ENCODE peak calls at places on chromosomes 7 and 10, in ten cellular contexts. One of them, this sample, is unnamed.

GRCh38 chr10:88379575-88379974 is 203.5 kb downstream of the RNLS start:
- DNase-seq in epithelial cell of esophagus: peak; percentile 79
- DNase-seq in brain microvascular endothelial cell: peak; percentile 76
- DNase-seq in cardiac muscle cell: peak; percentile 73
- DNase-seq in lower lobe of right lung: no peak
- DNase-seq in neural crest cell: no peak
- DNase-seq in GM12865: no peak
- DNase-seq in mammary epithelial cell: peak; percentile 62
- DNase-seq in GM12864: no peak
- DNase-seq in tibial nerve: peak; percentile 15
- DNase-seq in this sample: no peak

GRCh38 chr7:39720586-39720985 is 97.2 kb downstream of the RALA start:
- DNase-seq in epithelial cell of esophagus: peak; percentile 97
- DNase-seq in cardiac muscle cell: no peak
- DNase-seq in brain microvascular endothelial cell: no peak
- DNase-seq in mammary epithelial cell: peak; percentile 95
- DNase-seq in GM12864: no peak
- DNase-seq in GM12865: no peak
- DNase-seq in tibial nerve: no peak
- DNase-seq in neural crest cell: no peak
- DNase-seq in lower lobe of right lung: no peak
- DNase-seq in this sample: no peak

GRCh38 chr10:63829020-63829419 is 307.8 kb downstream of the REEP3 start:
- DNase-seq in neural crest cell: no peak
- DNase-seq in cardiac muscle cell: peak; percentile 2
- DNase-seq in mammary epithelial cell: peak; percentile 39
- DNase-seq in GM12865: no peak
- DNase-seq in GM12864: no peak
- DNase-seq in lower lobe of right lung: no peak
- DNase-seq in epithelial cell of esophagus: peak; percentile 52
- DNase-seq in brain microvascular endothelial cell: no peak
- DNase-seq in tibial nerve: no peak
- DNase-seq in this sample: no peak

GRCh38 chr10:122034149-122034756 is 45.3 kb downstream of the TACC2 start:
- DNase-seq in GM12864: no peak
- DNase-seq in neural crest cell: no peak
- DNase-seq in mammary epithelial cell: peak; percentile 71
- DNase-seq in lower lobe of right lung: no peak
- DNase-seq in epithelial cell of esophagus: peak; percentile 89
- DNase-seq in cardiac muscle cell: peak; percentile 29
- DNase-seq in GM12865: no peak
- DNase-seq in brain microvascular endothelial cell: no peak
- DNase-seq in tibial nerve: no peak
- DNase-seq in this sample: no peak

GRCh38 chr10:20017961-20018360 is 201.7 kb downstream of the PLXDC2 start:
- DNase-seq in GM12864: no peak
- DNase-seq in mammary epithelial cell: peak; percentile 37
- DNase-seq in tibial nerve: no peak
- DNase-seq in brain microvascular endothelial cell: peak; percentile 46
- DNase-seq in cardiac muscle cell: peak; percentile 28
- DNase-seq in neural crest cell: no peak
- DNase-seq in epithelial cell of esophagus: peak; percentile 36
- DNase-seq in lower lobe of right lung: no peak
- DNase-seq in GM12865: no peak
- DNase-seq in this sample: no peak

GRCh38 chr7:77759294-77759889 is 38.8 kb downstream of the TMEM60 start:
- DNase-seq in tibial nerve: peak; percentile 97
- DNase-seq in epithelial cell of esophagus: peak; percentile 73
- DNase-seq in brain microvascular endothelial cell: peak; percentile 81
- DNase-seq in GM12864: peak; percentile 50
- DNase-seq in lower lobe of right lung: no peak
- DNase-seq in cardiac muscle cell: peak; percentile 82
- DNase-seq in mammary epithelial cell: peak; percentile 39
- DNase-seq in GM12865: peak; percentile 85
- DNase-seq in neural crest cell: peak; percentile 76
- DNase-seq in this sample: peak; percentile 42

GRCh38 chr10:104274762-104275721 is 6.1 kb downstream of the GSTO2 start:
- DNase-seq in lower lobe of right lung: peak; percentile 76
- DNase-seq in cardiac muscle cell: peak; percentile 49
- DNase-seq in brain microvascular endothelial cell: no peak
- DNase-seq in neural crest cell: peak; percentile 34
- DNase-seq in epithelial cell of esophagus: peak; percentile 67
- DNase-seq in tibial nerve: no peak
- DNase-seq in mammary epithelial cell: peak; percentile 72
- DNase-seq in GM12864: no peak
- DNase-seq in GM12865: peak; percentile 42
- DNase-seq in this sample: no peak

GRCh38 chr7:149670288-149670687 is 103.1 kb downstream of the ZNF467 start:
- DNase-seq in GM12865: no peak
- DNase-seq in GM12864: no peak
- DNase-seq in epithelial cell of esophagus: no peak
- DNase-seq in mammary epithelial cell: no peak
- DNase-seq in tibial nerve: no peak
- DNase-seq in lower lobe of right lung: no peak
- DNase-seq in brain microvascular endothelial cell: no peak
- DNase-seq in neural crest cell: no peak
- DNase-seq in cardiac muscle cell: peak; percentile 87
- DNase-seq in this sample: no peak

GRCh38 chr7:129882531-129882930 is 70.2 kb downstream of the UBE2H start:
- DNase-seq in neural crest cell: no peak
- DNase-seq in epithelial cell of esophagus: no peak
- DNase-seq in GM12864: no peak
- DNase-seq in GM12865: no peak
- DNase-seq in cardiac muscle cell: no peak
- DNase-seq in tibial nerve: no peak
- DNase-seq in brain microvascular endothelial cell: no peak
- DNase-seq in mammary epithelial cell: no peak
- DNase-seq in lower lobe of right lung: no peak
- DNase-seq in this sample: no peak

GRCh38 chr10:5013385-5013784 is 9.7 kb upstream of the AKR1C2 start:
- DNase-seq in epithelial cell of esophagus: peak; percentile 83
- DNase-seq in neural crest cell: no peak
- DNase-seq in cardiac muscle cell: no peak
- DNase-seq in lower lobe of right lung: no peak
- DNase-seq in tibial nerve: no peak
- DNase-seq in mammary epithelial cell: no peak
- DNase-seq in brain microvascular endothelial cell: no peak
- DNase-seq in GM12865: no peak
- DNase-seq in GM12864: no peak
- DNase-seq in this sample: no peak

GRCh38 chr10:17106991-17107390 is 22.6 kb downstream of the CUBN start:
- DNase-seq in tibial nerve: no peak
- DNase-seq in mammary epithelial cell: no peak
- DNase-seq in neural crest cell: no peak
- DNase-seq in epithelial cell of esophagus: no peak
- DNase-seq in GM12865: no peak
- DNase-seq in cardiac muscle cell: no peak
- DNase-seq in lower lobe of right lung: no peak
- DNase-seq in GM12864: no peak
- DNase-seq in brain microvascular endothelial cell: no peak
- DNase-seq in this sample: no peak

GRCh38 chr10:7085913-7086589 is 324.8 kb downstream of the SFMBT2 start:
- DNase-seq in GM12864: no peak
- DNase-seq in brain microvascular endothelial cell: peak; percentile 39
- DNase-seq in lower lobe of right lung: no peak
- DNase-seq in neural crest cell: no peak
- DNase-seq in tibial nerve: no peak
- DNase-seq in GM12865: no peak
- DNase-seq in cardiac muscle cell: peak; percentile 41
- DNase-seq in mammary epithelial cell: peak; percentile 8
- DNase-seq in epithelial cell of esophagus: no peak
- DNase-seq in this sample: no peak

GRCh38 chr10:3775671-3776551 is 9.1 kb downstream of the KLF6 start:
- DNase-seq in cardiac muscle cell: peak; percentile 71
- DNase-seq in epithelial cell of esophagus: peak; percentile 77
- DNase-seq in brain microvascular endothelial cell: peak; percentile 66
- DNase-seq in lower lobe of right lung: no peak
- DNase-seq in neural crest cell: no peak
- DNase-seq in GM12865: peak; percentile 26
- DNase-seq in GM12864: no peak
- DNase-seq in mammary epithelial cell: peak; percentile 75
- DNase-seq in tibial nerve: no peak
- DNase-seq in this sample: no peak

GRCh38 chr7:106620034-106620433 is 40.9 kb downstream of the CCDC71L start:
- DNase-seq in epithelial cell of esophagus: no peak
- DNase-seq in neural crest cell: no peak
- DNase-seq in cardiac muscle cell: no peak
- DNase-seq in lower lobe of right lung: no peak
- DNase-seq in GM12865: no peak
- DNase-seq in tibial nerve: no peak
- DNase-seq in brain microvascular endothelial cell: no peak
- DNase-seq in mammary epithelial cell: no peak
- DNase-seq in GM12864: no peak
- DNase-seq in this sample: no peak

GRCh38 chr7:160958-161725 is 31.2 kb upstream of the FAM20C start:
- DNase-seq in tibial nerve: no peak
- DNase-seq in mammary epithelial cell: no peak
- DNase-seq in GM12864: no peak
- DNase-seq in brain microvascular endothelial cell: no peak
- DNase-seq in epithelial cell of esophagus: no peak
- DNase-seq in GM12865: no peak
- DNase-seq in neural crest cell: no peak
- DNase-seq in cardiac muscle cell: no peak
- DNase-seq in lower lobe of right lung: peak; percentile 36
- DNase-seq in this sample: no peak

GRCh38 chr7:48962821-48963505 is 38.6 kb downstream of the CDC14C start:
- DNase-seq in cardiac muscle cell: peak; percentile 53
- DNase-seq in GM12865: no peak
- DNase-seq in mammary epithelial cell: no peak
- DNase-seq in epithelial cell of esophagus: no peak
- DNase-seq in lower lobe of right lung: no peak
- DNase-seq in GM12864: no peak
- DNase-seq in neural crest cell: no peak
- DNase-seq in brain microvascular endothelial cell: no peak
- DNase-seq in tibial nerve: no peak
- DNase-seq in this sample: peak; percentile 48

GRCh38 chr10:69934768-69935167 is 117.9 kb upstream of the MACROH2A2 start:
- DNase-seq in tibial nerve: no peak
- DNase-seq in lower lobe of right lung: no peak
- DNase-seq in GM12865: no peak
- DNase-seq in neural crest cell: no peak
- DNase-seq in cardiac muscle cell: no peak
- DNase-seq in mammary epithelial cell: no peak
- DNase-seq in GM12864: no peak
- DNase-seq in epithelial cell of esophagus: no peak
- DNase-seq in brain microvascular endothelial cell: no peak
- DNase-seq in this sample: no peak
- TF ChIP-seq CTCF in tibial nerve: no peak
- TF ChIP-seq CTCF in lower lobe of right lung: no peak
- TF ChIP-seq CTCF in GM12865: no peak
- TF ChIP-seq CTCF in neural crest cell: peak; percentile 13
- TF ChIP-seq CTCF in cardiac muscle cell: peak; percentile 7
- TF ChIP-seq CTCF in mammary epithelial cell: peak; percentile 10
- TF ChIP-seq CTCF in GM12864: peak; percentile 10
- TF ChIP-seq CTCF in epithelial cell of esophagus: no peak
- TF ChIP-seq CTCF in brain microvascular endothelial cell: peak; percentile 38
- TF ChIP-seq CTCF in this sample: no peak

GRCh38 chr7:131836733-131837132 is 280.3 kb upstream of the PODXL start:
- DNase-seq in GM12864: no peak
- DNase-seq in epithelial cell of esophagus: no peak
- DNase-seq in GM12865: no peak
- DNase-seq in tibial nerve: no peak
- DNase-seq in lower lobe of right lung: no peak
- DNase-seq in mammary epithelial cell: no peak
- DNase-seq in cardiac muscle cell: no peak
- DNase-seq in brain microvascular endothelial cell: no peak
- DNase-seq in neural crest cell: no peak
- DNase-seq in this sample: no peak
- TF ChIP-seq CTCF in GM12864: no peak
- TF ChIP-seq CTCF in epithelial cell of esophagus: no peak
- TF ChIP-seq CTCF in GM12865: no peak
- TF ChIP-seq CTCF in tibial nerve: no peak
- TF ChIP-seq CTCF in lower lobe of right lung: no peak
- TF ChIP-seq CTCF in mammary epithelial cell: no peak
- TF ChIP-seq CTCF in cardiac muscle cell: no peak
- TF ChIP-seq CTCF in brain microvascular endothelial cell: no peak
- TF ChIP-seq CTCF in neural crest cell: no peak
- TF ChIP-seq CTCF in this sample: no peak

DNA sequence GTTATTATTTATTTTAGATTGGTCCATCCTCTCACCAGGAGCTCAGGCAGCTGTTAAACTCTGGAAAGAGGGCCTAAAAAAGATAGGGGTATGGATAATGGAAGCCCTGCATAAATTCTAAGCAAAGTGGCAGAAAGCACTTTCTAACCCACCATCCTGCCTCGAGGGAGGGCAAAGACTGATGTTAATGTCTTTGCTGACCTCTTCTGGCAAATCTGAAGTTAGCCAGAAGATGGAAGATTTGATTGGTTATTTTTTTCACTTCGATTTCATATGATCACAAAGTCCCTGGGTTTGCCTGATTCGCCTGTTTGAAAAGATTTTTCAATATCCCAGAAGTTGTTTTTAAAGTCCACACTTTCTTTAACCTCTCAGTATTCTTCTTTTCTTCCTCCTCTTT is 24.8 kb downstream of the OR9A2 start:
- DNase-seq in brain microvascular endothelial cell: no peak
- DNase-seq in neural crest cell: no peak
- DNase-seq in tibial nerve: no peak
- DNase-seq in lower lobe of right lung: no peak
- DNase-seq in mammary epithelial cell: peak; percentile 9
- DNase-seq in GM12865: peak; percentile 20
- DNase-seq in GM12864: no peak
- DNase-seq in cardiac muscle cell: peak; percentile 55
- DNase-seq in epithelial cell of esophagus: peak; percentile 4
- DNase-seq in this sample: no peak
- TF ChIP-seq CTCF in brain microvascular endothelial cell: peak; percentile 55
- TF ChIP-seq CTCF in neural crest cell: peak; percentile 43
- TF ChIP-seq CTCF in tibial nerve: no peak
- TF ChIP-seq CTCF in lower lobe of right lung: no peak
- TF ChIP-seq CTCF in mammary epithelial cell: peak; percentile 53
- TF ChIP-seq CTCF in GM12865: peak; percentile 9
- TF ChIP-seq CTCF in GM12864: peak; percentile 37
- TF ChIP-seq CTCF in cardiac muscle cell: peak; percentile 46
- TF ChIP-seq CTCF in epithelial cell of esophagus: peak; percentile 32
- TF ChIP-seq CTCF in this sample: peak; percentile 19

DNA sequence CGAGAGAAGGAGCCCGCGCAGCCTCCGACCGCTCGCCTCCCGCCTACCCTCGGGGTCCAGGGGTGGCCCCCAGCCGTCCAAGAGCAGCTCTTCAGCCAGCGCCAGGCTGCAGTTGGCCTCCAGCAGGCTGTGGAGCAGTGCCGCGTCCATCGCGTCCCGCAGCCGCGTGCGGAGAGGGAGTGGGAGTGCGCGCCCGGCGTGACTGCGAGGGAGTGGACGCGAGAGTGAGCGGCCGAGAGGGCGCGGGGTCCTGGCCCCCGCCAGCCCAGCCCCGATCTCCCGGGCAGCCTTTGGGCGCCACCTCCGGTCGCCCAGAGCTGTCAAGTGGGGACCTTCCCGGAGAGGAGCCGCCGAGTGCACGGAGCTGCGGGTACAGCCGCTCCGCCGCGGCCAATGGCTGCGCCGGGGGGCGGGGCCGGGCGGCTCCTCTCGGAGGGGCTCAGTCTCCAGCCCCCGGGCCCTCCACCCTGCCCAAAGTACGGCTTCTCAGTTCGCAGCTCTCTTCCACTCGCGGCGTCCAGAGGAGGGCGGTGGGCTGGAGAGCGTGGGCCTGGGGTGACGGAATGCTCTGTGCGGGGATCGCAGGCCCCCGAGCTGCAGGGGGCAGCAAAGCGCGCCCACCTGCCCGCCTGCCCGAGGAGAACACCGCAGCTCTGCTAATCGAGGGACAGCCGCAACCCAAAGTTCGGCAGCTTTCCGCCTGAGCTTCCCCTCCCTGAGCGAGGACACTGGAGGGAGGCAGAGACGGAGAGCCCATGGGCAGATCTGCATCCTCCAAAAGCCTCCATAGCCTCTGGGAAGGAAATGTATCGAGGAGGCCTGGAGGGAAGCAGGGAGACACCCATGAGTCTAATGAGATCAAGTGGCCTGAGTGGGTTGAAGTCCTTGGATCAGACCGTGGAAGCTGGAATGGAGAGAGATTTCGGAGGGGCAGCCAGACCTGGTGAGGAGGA is at the start of gene CRHR2:
- DNase-seq in tibial nerve: no peak
- DNase-seq in GM12864: no peak
- DNase-seq in brain microvascular endothelial cell: no peak
- DNase-seq in epithelial cell of esophagus: no peak
- DNase-seq in neural crest cell: peak; percentile 31
- DNase-seq in lower lobe of right lung: no peak
- DNase-seq in GM12865: no peak
- DNase-seq in cardiac muscle cell: no peak
- DNase-seq in mammary epithelial cell: no peak
- DNase-seq in this sample: no peak
- TF ChIP-seq CTCF in tibial nerve: peak; percentile 55
- TF ChIP-seq CTCF in GM12864: peak; percentile 20
- TF ChIP-seq CTCF in brain microvascular endothelial cell: peak; percentile 54
- TF ChIP-seq CTCF in epithelial cell of esophagus: no peak
- TF ChIP-seq CTCF in neural crest cell: peak; percentile 58
- TF ChIP-seq CTCF in lower lobe of right lung: peak; percentile 52
- TF ChIP-seq CTCF in GM12865: no peak
- TF ChIP-seq CTCF in cardiac muscle cell: peak; percentile 43
- TF ChIP-seq CTCF in mammary epithelial cell: no peak
- TF ChIP-seq CTCF in this sample: no peak